ENCODE peak calls at places on chromosomes 6 and 20, in nine cellular contexts. K is activated CD8-positive, alpha-beta T cell treated with anti-CD3 and anti-CD28 coated beads for 36 hours; E is amniotic epithelial cell; R is pancreas; B is H7; X is GM12865; Y is retina; N is activated effector memory CD4-positive, alpha-beta T cell treated with anti-CD3 and anti-CD28 coated beads, Interleukin-2, amount 50 U/mL, for 16 hours; F is GM10248. T is an unnamed sample.

GRCh38 chr20:33693741-33694645 is 7.8 kb upstream of the E2F1 start:
- DNase-seq in B (peak), F (no peak), X (no peak), N (no peak), Y (peak), K (no peak), R (peak), E (no peak), T (no peak)

GRCh38 chr6:130377371-130377770 is 11.6 kb downstream of the TMEM200A start:
- DNase-seq in X (no peak), F (no peak), E (peak), K (no peak), Y (no peak), B (no peak), N (no peak), R (no peak), T (no peak)

GRCh38 chr20:43939762-43940121 is 25.1 kb downstream of the TOX2 start:
- DNase-seq in R (no peak), F (no peak), Y (no peak), B (no peak), N (no peak), K (no peak), E (no peak), X (no peak), T (no peak)

GRCh38 chr6:14286144-14286543 is 168.6 kb downstream of the CD83 start:
- DNase-seq in X (no peak), F (no peak), R (no peak), N (no peak), Y (no peak), B (peak), K (no peak), E (peak), T (no peak)

GRCh38 chr6:48962041-48962440 is 501.0 kb downstream of the MMUT start:
- DNase-seq in B (no peak), R (no peak), K (no peak), E (no peak), X (no peak), Y (no peak), F (no peak), N (no peak), T (no peak)

GRCh38 chr20:38842558-38842981 is 37.1 kb downstream of the PPP1R16B start:
- DNase-seq in E (no peak), R (no peak), F (peak), Y (no peak), N (peak), X (peak), K (peak), B (no peak), T (peak)

GRCh38 chr6:87932361-87932760 is 115.3 kb upstream of the SPACA1 start:
- DNase-seq in B (peak), E (no peak), X (no peak), F (no peak), Y (no peak), K (no peak), N (no peak), R (no peak), T (no peak)

GRCh38 chr6:3289664-3290055 is 30.9 kb downstream of the PSMG4 start:
- DNase-seq in F (no peak), R (no peak), B (no peak), Y (no peak), X (no peak), E (no peak), N (no peak), K (no peak), T (no peak)

GRCh38 chr6:17724341-17724740 is 17.6 kb upstream of the NUP153 start:
- DNase-seq in X (no peak), F (no peak), B (no peak), N (no peak), K (no peak), Y (no peak), R (no peak), E (no peak), T (no peak)

GRCh38 chr20:15851576-15852075 is 721.6 kb downstream of the KIF16B start:
- DNase-seq in B (no peak), R (no peak), F (no peak), E (no peak), X (no peak), Y (no peak), K (no peak), N (no peak), T (no peak)

GRCh38 chr6:128520436-128521301 is at the start of gene PTPRK:
- DNase-seq in K (peak), E (peak), B (peak), X (peak), Y (peak), N (peak), R (peak), F (peak), T (peak)

GRCh38 chr6:87702589-87702945 is 534 bp upstream of the AKIRIN2 start:
- DNase-seq in B (peak), N (no peak), X (peak), E (peak), K (no peak), R (no peak), Y (no peak), F (no peak), T (no peak)

GRCh38 chr6:166393535-166393823 is 10.7 kb upstream of the MPC1 start:
- DNase-seq in F (no peak), Y (no peak), N (no peak), X (no peak), K (no peak), B (no peak), R (no peak), E (no peak), T (no peak)

GRCh38 chr20:4702562-4703280 is 19.0 kb upstream of the PRND start:
- DNase-seq in K (no peak), E (no peak), X (no peak), B (no peak), N (no peak), F (no peak), Y (no peak), R (no peak), T (no peak)

T was measured in GM20000.